ENCODE peak calls at places on chromosomes 5 and 9, in four cellular contexts. One of them, this sample, is unnamed.

GRCh38 chr5:170407062-170407461 is 17.9 kb upstream of the KCNMB1 start:
- DNase-seq in RWPE2: no peak
- DNase-seq in heart right ventricle: no peak
- DNase-seq in A549: no peak
- DNase-seq in this sample: no peak

GRCh38 chr5:68961762-68962161 is 132.1 kb upstream of the SLC30A5 start:
- DNase-seq in heart right ventricle: no peak
- DNase-seq in RWPE2: no peak
- DNase-seq in A549: no peak
- DNase-seq in this sample: no peak

GRCh38 chr5:36897616-36898015 is 21.0 kb downstream of the NIPBL start:
- DNase-seq in RWPE2: no peak
- DNase-seq in heart right ventricle: no peak
- DNase-seq in A549: no peak
- DNase-seq in this sample: no peak

GRCh38 chr9:136596630-136597031 is 50.8 kb upstream of the NOTCH1 start:
- DNase-seq in RWPE2: no peak
- DNase-seq in A549: no peak
- DNase-seq in heart right ventricle: no peak
- DNase-seq in this sample: no peak

GRCh38 chr9:133686642-133687575 is 50.7 kb downstream of the DBH start:
- DNase-seq in A549: no peak
- DNase-seq in heart right ventricle: peak; percentile 57
- DNase-seq in RWPE2: no peak
- DNase-seq in this sample: no peak

GRCh38 chr5:150394103-150394502 is 18.6 kb downstream of the CD74 start:
- DNase-seq in heart right ventricle: no peak
- DNase-seq in A549: peak; percentile 43
- DNase-seq in RWPE2: no peak
- DNase-seq in this sample: no peak

GRCh38 chr9:136085815-136086212 is 9.3 kb downstream of the NACC2 start:
- DNase-seq in RWPE2: no peak
- DNase-seq in A549: no peak
- DNase-seq in heart right ventricle: peak; percentile 78
- DNase-seq in this sample: peak; percentile 88

GRCh38 chr9:81562221-81563019 is 126.9 kb downstream of the TLE1 start:
- DNase-seq in A549: no peak
- DNase-seq in RWPE2: peak; percentile 93
- DNase-seq in heart right ventricle: peak; percentile 23
- DNase-seq in this sample: no peak

GRCh38 chr5:96692436-96692835 is 30.3 kb downstream of the CAST start:
- DNase-seq in heart right ventricle: no peak
- DNase-seq in A549: no peak
- DNase-seq in RWPE2: no peak
- DNase-seq in this sample: no peak

GRCh38 chr9:137969685-137970084 is 92.1 kb downstream of the CACNA1B start:
- DNase-seq in heart right ventricle: no peak
- DNase-seq in A549: no peak
- DNase-seq in RWPE2: peak; percentile 18
- DNase-seq in this sample: no peak

GRCh38 chr9:92463989-92464388 is 18.3 kb downstream of the ASPN start:
- DNase-seq in heart right ventricle: no peak
- DNase-seq in RWPE2: no peak
- DNase-seq in A549: no peak
- DNase-seq in this sample: no peak

GRCh38 chr5:11785771-11786342 is 118.4 kb downstream of the CTNND2 start:
- DNase-seq in heart right ventricle: peak; percentile 11
- DNase-seq in A549: no peak
- DNase-seq in RWPE2: no peak
- DNase-seq in this sample: no peak

GRCh38 chr9:101018391-101018990 is 10.0 kb upstream of the PLPPR1 start:
- DNase-seq in heart right ventricle: no peak
- DNase-seq in RWPE2: no peak
- DNase-seq in A549: no peak
- DNase-seq in this sample: no peak

GRCh38 chr5:20833081-20833627 is 845.2 kb upstream of the CDH18 start:
- DNase-seq in A549: no peak
- DNase-seq in heart right ventricle: no peak
- DNase-seq in RWPE2: no peak
- DNase-seq in this sample: no peak

GRCh38 chr5:140207250-140207954 is 32.4 kb downstream of the CYSTM1 start:
- DNase-seq in A549: no peak
- DNase-seq in RWPE2: no peak
- DNase-seq in heart right ventricle: no peak
- DNase-seq in this sample: no peak

GRCh38 chr9:96021616-96022444 is 146.3 kb downstream of the ERCC6L2 start:
- DNase-seq in heart right ventricle: peak; percentile 52
- DNase-seq in A549: no peak
- DNase-seq in RWPE2: no peak
- DNase-seq in this sample: no peak

GRCh38 chr5:52665544-52665943 is 122.2 kb upstream of the ITGA1 start:
- DNase-seq in A549: no peak
- DNase-seq in heart right ventricle: no peak
- DNase-seq in RWPE2: no peak
- DNase-seq in this sample: no peak

GRCh38 chr5:36696059-36696673 is 89.8 kb downstream of the SLC1A3 start:
- DNase-seq in RWPE2: no peak
- DNase-seq in heart right ventricle: peak; percentile 29
- DNase-seq in A549: peak; percentile 55
- DNase-seq in this sample: no peak

GRCh38 chr9:3900673-3901318 is 375.0 kb upstream of the RFX3 start:
- DNase-seq in RWPE2: no peak
- DNase-seq in A549: no peak
- DNase-seq in heart right ventricle: no peak
- DNase-seq in this sample: no peak

GRCh38 chr5:56317923-56318561 is 84.9 kb upstream of the ANKRD55 start:
- DNase-seq in A549: no peak
- DNase-seq in RWPE2: no peak
- DNase-seq in heart right ventricle: no peak
- DNase-seq in this sample: no peak

GRCh38 chr5:75640395-75640794 is 29.1 kb downstream of the ANKDD1B start:
- DNase-seq in A549: no peak
- DNase-seq in RWPE2: no peak
- DNase-seq in heart right ventricle: no peak
- DNase-seq in this sample: no peak

GRCh38 chr9:79565245-79565644 is 6.5 kb upstream of the TLE4 start:
- DNase-seq in A549: no peak
- DNase-seq in heart right ventricle: no peak
- DNase-seq in RWPE2: no peak
- DNase-seq in this sample: no peak

GRCh38 chr5:113050606-113051391 is 74.2 kb downstream of the DCP2 start:
- DNase-seq in RWPE2: no peak
- DNase-seq in A549: no peak
- DNase-seq in heart right ventricle: no peak
- DNase-seq in this sample: no peak

GRCh38 chr9:92635760-92636159 is 34.2 kb downstream of the IPPK start:
- DNase-seq in heart right ventricle: no peak
- DNase-seq in RWPE2: no peak
- DNase-seq in A549: no peak
- DNase-seq in this sample: peak; percentile 33

GRCh38 chr9:88808019-88808656 is 183.1 kb upstream of the S1PR3 start:
- DNase-seq in heart right ventricle: no peak
- DNase-seq in RWPE2: no peak
- DNase-seq in A549: no peak
- DNase-seq in this sample: peak; percentile 64

GRCh38 chr5:633521-633955 is 21.4 kb downstream of the CEP72 start:
- DNase-seq in RWPE2: no peak
- DNase-seq in heart right ventricle: no peak
- DNase-seq in A549: no peak
- DNase-seq in this sample: no peak

GRCh38 chr5:172729588-172729987 is 41.4 kb downstream of the DUSP1 start:
- DNase-seq in A549: no peak
- DNase-seq in heart right ventricle: no peak
- DNase-seq in RWPE2: peak; percentile 55
- DNase-seq in this sample: no peak

GRCh38 chr5:107567901-107568671 is 102.7 kb downstream of the EFNA5 start:
- DNase-seq in heart right ventricle: no peak
- DNase-seq in RWPE2: no peak
- DNase-seq in A549: no peak
- DNase-seq in this sample: no peak

GRCh38 chr9:108400267-108400666 is 455.5 kb downstream of the ACTL7B start:
- DNase-seq in heart right ventricle: no peak
- DNase-seq in RWPE2: no peak
- DNase-seq in A549: no peak
- DNase-seq in this sample: no peak

GRCh38 chr9:125603478-125604021 is 103.5 kb downstream of the MAPKAP1 start:
- DNase-seq in RWPE2: no peak
- DNase-seq in A549: no peak
- DNase-seq in heart right ventricle: no peak
- DNase-seq in this sample: no peak

GRCh38 chr9:35611230-35611797 is 6.3 kb downstream of the TESK1 start:
- DNase-seq in heart right ventricle: no peak
- DNase-seq in RWPE2: no peak
- DNase-seq in A549: peak; percentile 64
- DNase-seq in this sample: no peak

GRCh38 chr5:149857499-149857898 is 87.1 kb downstream of the PDE6A start:
- DNase-seq in heart right ventricle: peak; percentile 80
- DNase-seq in RWPE2: peak; percentile 84
- DNase-seq in A549: no peak
- DNase-seq in this sample: no peak

GRCh38 chr9:88691096-88691495 is 156.1 kb downstream of the NXNL2 start:
- DNase-seq in heart right ventricle: no peak
- DNase-seq in A549: no peak
- DNase-seq in RWPE2: no peak
- DNase-seq in this sample: no peak

GRCh38 chr5:141878771-141879759 is 855 bp upstream of the PCDH1 start:
- DNase-seq in A549: peak; percentile 74
- DNase-seq in heart right ventricle: peak; percentile 77
- DNase-seq in RWPE2: peak; percentile 89
- DNase-seq in this sample: peak; percentile 91

GRCh38 chr9:35510745-35511428 is 21.0 kb downstream of the RUSC2 start:
- DNase-seq in heart right ventricle: peak; percentile 81
- DNase-seq in RWPE2: no peak
- DNase-seq in A549: peak; percentile 79
- DNase-seq in this sample: peak; percentile 94

GRCh38 chr9:130425741-130426466 is 18.9 kb upstream of the ASS1 start:
- DNase-seq in RWPE2: no peak
- DNase-seq in heart right ventricle: no peak
- DNase-seq in A549: no peak
- DNase-seq in this sample: no peak

GRCh38 chr5:138702166-138702826 is 50.9 kb upstream of the CTNNA1 start:
- DNase-seq in A549: no peak
- DNase-seq in RWPE2: no peak
- DNase-seq in heart right ventricle: no peak
- DNase-seq in this sample: no peak

GRCh38 chr5:138700581-138701362 is 52.5 kb upstream of the CTNNA1 start:
- DNase-seq in heart right ventricle: no peak
- DNase-seq in A549: no peak
- DNase-seq in RWPE2: no peak
- DNase-seq in this sample: no peak

GRCh38 chr5:138705007-138705406 is 48.2 kb upstream of the CTNNA1 start:
- DNase-seq in heart right ventricle: no peak
- DNase-seq in RWPE2: no peak
- DNase-seq in A549: no peak
- DNase-seq in this sample: no peak

GRCh38 chr5:138701678-138702077 is 51.5 kb upstream of the CTNNA1 start:
- DNase-seq in heart right ventricle: no peak
- DNase-seq in A549: no peak
- DNase-seq in RWPE2: no peak
- DNase-seq in this sample: no peak

GRCh38 chr5:138702827-138703194 is 50.4 kb upstream of the CTNNA1 start:
- DNase-seq in RWPE2: no peak
- DNase-seq in heart right ventricle: no peak
- DNase-seq in A549: no peak
- DNase-seq in this sample: no peak
- H3K27ac ChIP-seq in RWPE2: no peak overlapping the region
- H3K27ac ChIP-seq in heart right ventricle: no peak overlapping the region
- H3K27ac ChIP-seq in A549: peak overlapping the region; percentile 34
- H3K27ac ChIP-seq in this sample: no peak overlapping the region

DNA sequence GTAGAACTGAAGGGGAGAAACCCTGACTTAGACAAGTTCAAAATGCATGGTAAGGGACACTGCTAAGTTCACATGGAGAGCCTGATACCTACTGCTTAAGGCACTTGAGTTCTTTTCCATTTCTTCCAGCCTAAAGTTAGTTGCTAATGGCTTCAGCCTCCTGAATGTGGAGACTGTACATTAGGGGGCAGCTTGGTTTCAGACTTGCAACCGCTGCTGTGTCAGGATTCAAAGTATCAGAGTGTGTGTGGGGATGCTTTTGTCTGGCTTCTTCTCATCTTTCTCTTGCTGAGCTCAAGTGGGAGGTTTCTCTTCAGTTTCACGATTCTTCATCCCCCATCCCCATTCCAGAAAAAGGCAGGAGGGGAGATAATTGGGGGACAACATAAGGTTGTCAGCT is 49.4 kb downstream of the ATP10B start:
- DNase-seq in RWPE2: no peak
- DNase-seq in heart right ventricle: no peak
- DNase-seq in A549: no peak
- DNase-seq in this sample: no peak
- TF ChIP-seq CTCF in RWPE2: peak; percentile 59
- TF ChIP-seq CTCF in heart right ventricle: no peak
- TF ChIP-seq CTCF in A549: no peak
- TF ChIP-seq CTCF in this sample: no peak

GRCh38 chr5:5583832-5584231 is 161.4 kb downstream of the ICE1 start:
- DNase-seq in RWPE2: no peak
- DNase-seq in heart right ventricle: no peak
- DNase-seq in A549: no peak
- DNase-seq in this sample: no peak

GRCh38 chr5:5583023-5583765 is 160.7 kb downstream of the ICE1 start:
- DNase-seq in A549: no peak
- DNase-seq in RWPE2: no peak
- DNase-seq in heart right ventricle: no peak
- DNase-seq in this sample: no peak

GRCh38 chr5:5584236-5584749 is 161.8 kb downstream of the ICE1 start:
- DNase-seq in A549: no peak
- DNase-seq in RWPE2: no peak
- DNase-seq in heart right ventricle: no peak
- DNase-seq in this sample: no peak

GRCh38 chr5:5585751-5586341 is 163.4 kb downstream of the ICE1 start:
- DNase-seq in A549: no peak
- DNase-seq in RWPE2: no peak
- DNase-seq in heart right ventricle: no peak
- DNase-seq in this sample: no peak

DNA sequence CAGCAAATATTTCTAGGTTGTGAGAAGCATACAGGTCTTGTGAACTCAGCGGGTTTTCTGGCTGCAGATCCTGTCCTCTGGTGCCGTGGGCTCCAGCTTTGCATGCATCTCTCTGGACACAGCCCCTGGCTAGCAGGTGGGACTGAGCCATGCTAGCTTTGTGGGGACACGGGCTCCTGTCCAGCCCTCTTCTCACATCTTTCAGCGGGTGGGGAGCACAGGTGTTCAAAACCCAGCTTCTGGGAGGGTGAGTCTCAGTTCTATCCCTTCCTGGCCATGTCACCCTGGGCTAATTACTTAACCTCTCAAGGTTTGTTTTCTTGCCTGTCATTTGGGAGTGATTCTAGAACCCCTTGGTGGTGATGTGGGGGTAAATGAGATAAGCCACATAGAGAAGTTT is 162.3 kb downstream of the ICE1 start:
- DNase-seq in RWPE2: no peak
- DNase-seq in A549: no peak
- DNase-seq in heart right ventricle: no peak
- DNase-seq in this sample: no peak
- H3K27ac ChIP-seq in RWPE2: no peak overlapping the region
- H3K27ac ChIP-seq in A549: no peak overlapping the region
- H3K27ac ChIP-seq in heart right ventricle: no peak overlapping the region
- H3K27ac ChIP-seq in this sample: no peak overlapping the region

GRCh38 chr5:23742701-23743100 is 235.3 kb downstream of the PRDM9 start:
- DNase-seq in heart right ventricle: no peak
- DNase-seq in A549: no peak
- DNase-seq in RWPE2: no peak
- DNase-seq in this sample: no peak
- TF ChIP-seq CTCF in heart right ventricle: peak; percentile 14
- TF ChIP-seq CTCF in A549: peak; percentile 9
- TF ChIP-seq CTCF in RWPE2: peak; percentile 54
- TF ChIP-seq CTCF in this sample: no peak